ENCODE peak calls at places on chromosome 18, in seven cellular contexts. One of them, this sample, is unnamed. For H3K4me1, the result is how much of the 10 kb centered on the place peaks cover.

GRCh38 chr18:62571648-62572047 is 48.8 kb downstream of the ZCCHC2 start:
- DNase-seq in fibroblast of lung: no peak
- DNase-seq in Caco-2: no peak
- DNase-seq in esophagus squamous epithelium: no peak
- DNase-seq in A549: no peak
- DNase-seq in heart right ventricle: no peak
- DNase-seq in MM.1S: no peak
- DNase-seq in this sample: no peak

GRCh38 chr18:69677595-69677994 is 270.1 kb downstream of the CD226 start:
- DNase-seq in esophagus squamous epithelium: no peak
- DNase-seq in Caco-2: no peak
- DNase-seq in A549: no peak
- DNase-seq in heart right ventricle: no peak
- DNase-seq in MM.1S: no peak
- DNase-seq in fibroblast of lung: no peak
- DNase-seq in this sample: no peak

GRCh38 chr18:10707294-10707693 is 181.5 kb downstream of the NAPG start:
- DNase-seq in Caco-2: no peak
- DNase-seq in MM.1S: no peak
- DNase-seq in esophagus squamous epithelium: no peak
- DNase-seq in heart right ventricle: no peak
- DNase-seq in fibroblast of lung: no peak
- DNase-seq in A549: no peak
- DNase-seq in this sample: no peak

GRCh38 chr18:43651067-43651466 is 373.8 kb upstream of the SYT4 start:
- DNase-seq in fibroblast of lung: no peak
- DNase-seq in Caco-2: no peak
- DNase-seq in A549: no peak
- DNase-seq in esophagus squamous epithelium: no peak
- DNase-seq in heart right ventricle: no peak
- DNase-seq in MM.1S: no peak
- DNase-seq in this sample: no peak

GRCh38 chr18:49730951-49731391 is 82.4 kb downstream of the ACAA2 start:
- DNase-seq in Caco-2: peak
- DNase-seq in esophagus squamous epithelium: no peak
- DNase-seq in MM.1S: no peak
- DNase-seq in heart right ventricle: no peak
- DNase-seq in fibroblast of lung: no peak
- DNase-seq in A549: no peak
- DNase-seq in this sample: no peak

GRCh38 chr18:79047556-79048244 is 21.5 kb upstream of the ATP9B start:
- DNase-seq in heart right ventricle: no peak
- DNase-seq in A549: no peak
- DNase-seq in Caco-2: no peak
- DNase-seq in esophagus squamous epithelium: no peak
- DNase-seq in MM.1S: no peak
- DNase-seq in fibroblast of lung: no peak
- DNase-seq in this sample: no peak

GRCh38 chr18:48792611-48793368 is 158.0 kb downstream of the SMAD7 start:
- DNase-seq in A549: no peak
- DNase-seq in Caco-2: no peak
- DNase-seq in fibroblast of lung: no peak
- DNase-seq in heart right ventricle: no peak
- DNase-seq in MM.1S: no peak
- DNase-seq in esophagus squamous epithelium: no peak
- DNase-seq in this sample: no peak

GRCh38 chr18:49638209-49638785 is 76.4 kb downstream of the LIPG start:
- DNase-seq in A549: no peak
- DNase-seq in Caco-2: no peak
- DNase-seq in MM.1S: no peak
- DNase-seq in fibroblast of lung: no peak
- DNase-seq in heart right ventricle: no peak
- DNase-seq in esophagus squamous epithelium: no peak
- DNase-seq in this sample: no peak

GRCh38 chr18:78017869-78018268 is 768.2 kb downstream of the GALR1 start:
- DNase-seq in esophagus squamous epithelium: no peak
- DNase-seq in A549: no peak
- DNase-seq in MM.1S: no peak
- DNase-seq in heart right ventricle: no peak
- DNase-seq in Caco-2: no peak
- DNase-seq in fibroblast of lung: no peak
- DNase-seq in this sample: no peak

GRCh38 chr18:21735452-21736015 is 5.1 kb upstream of the MIB1 start:
- DNase-seq in esophagus squamous epithelium: no peak
- DNase-seq in fibroblast of lung: peak
- DNase-seq in Caco-2: peak
- DNase-seq in MM.1S: peak
- DNase-seq in A549: no peak
- DNase-seq in heart right ventricle: peak
- DNase-seq in this sample: peak

GRCh38 chr18:28127228-28127627 is 49.7 kb downstream of the CDH2 start:
- DNase-seq in esophagus squamous epithelium: no peak
- DNase-seq in MM.1S: no peak
- DNase-seq in Caco-2: no peak
- DNase-seq in heart right ventricle: peak
- DNase-seq in A549: no peak
- DNase-seq in fibroblast of lung: no peak
- DNase-seq in this sample: no peak

GRCh38 chr18:13613591-13614317 is 112.6 kb downstream of the FAM210A start:
- DNase-seq in fibroblast of lung: no peak
- DNase-seq in A549: no peak
- DNase-seq in Caco-2: no peak
- DNase-seq in MM.1S: peak
- DNase-seq in esophagus squamous epithelium: no peak
- DNase-seq in heart right ventricle: no peak
- DNase-seq in this sample: peak
- H3K4me3 ChIP-seq in fibroblast of lung: no peak
- H3K4me3 ChIP-seq in A549: no peak
- H3K4me3 ChIP-seq in Caco-2: no peak
- H3K4me3 ChIP-seq in MM.1S: peak
- H3K4me3 ChIP-seq in esophagus squamous epithelium: no peak
- H3K4me3 ChIP-seq in heart right ventricle: no peak
- H3K4me3 ChIP-seq in this sample: no peak

GRCh38 chr18:76689646-76690264 is 132.6 kb upstream of the ZNF236 start:
- DNase-seq in A549: no peak
- DNase-seq in esophagus squamous epithelium: no peak
- DNase-seq in fibroblast of lung: no peak
- DNase-seq in MM.1S: no peak
- DNase-seq in heart right ventricle: no peak
- DNase-seq in Caco-2: no peak
- DNase-seq in this sample: no peak
- TF ChIP-seq CTCF in A549: no peak
- TF ChIP-seq CTCF in esophagus squamous epithelium: no peak
- TF ChIP-seq CTCF in fibroblast of lung: no peak
- TF ChIP-seq CTCF in MM.1S: no peak
- TF ChIP-seq CTCF in heart right ventricle: no peak
- TF ChIP-seq CTCF in Caco-2: no peak
- TF ChIP-seq CTCF in this sample: no peak

DNA sequence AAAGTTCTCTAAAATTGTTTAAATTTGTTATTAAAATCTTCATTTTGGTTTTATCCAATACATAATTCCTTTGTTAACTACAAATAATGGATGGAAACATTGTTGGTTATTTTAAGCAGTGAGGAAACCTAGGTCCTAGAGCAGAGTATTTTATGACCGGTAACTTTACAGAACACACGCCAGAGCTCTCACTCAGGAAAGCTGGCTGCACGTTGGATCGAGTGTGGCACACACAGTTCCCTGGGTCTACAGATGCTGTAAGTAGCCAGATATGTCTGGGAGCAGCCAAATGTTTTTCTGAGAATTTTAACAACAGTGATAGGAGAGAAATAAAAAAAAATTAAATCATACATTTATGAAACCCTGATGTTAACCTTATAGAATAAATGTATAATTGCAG is 264.4 kb downstream of the ZNF407 start:
- DNase-seq in Caco-2: no peak
- DNase-seq in fibroblast of lung: no peak
- DNase-seq in MM.1S: no peak
- DNase-seq in heart right ventricle: peak
- DNase-seq in esophagus squamous epithelium: no peak
- DNase-seq in A549: no peak
- DNase-seq in this sample: no peak
- H3K4me1 ChIP-seq in Caco-2: under half
- H3K4me1 ChIP-seq in fibroblast of lung: under half
- H3K4me1 ChIP-seq in MM.1S: under half
- H3K4me1 ChIP-seq in heart right ventricle: under half
- H3K4me1 ChIP-seq in esophagus squamous epithelium: under half
- H3K4me1 ChIP-seq in A549: under half
- H3K4me1 ChIP-seq in this sample: under half

DNA sequence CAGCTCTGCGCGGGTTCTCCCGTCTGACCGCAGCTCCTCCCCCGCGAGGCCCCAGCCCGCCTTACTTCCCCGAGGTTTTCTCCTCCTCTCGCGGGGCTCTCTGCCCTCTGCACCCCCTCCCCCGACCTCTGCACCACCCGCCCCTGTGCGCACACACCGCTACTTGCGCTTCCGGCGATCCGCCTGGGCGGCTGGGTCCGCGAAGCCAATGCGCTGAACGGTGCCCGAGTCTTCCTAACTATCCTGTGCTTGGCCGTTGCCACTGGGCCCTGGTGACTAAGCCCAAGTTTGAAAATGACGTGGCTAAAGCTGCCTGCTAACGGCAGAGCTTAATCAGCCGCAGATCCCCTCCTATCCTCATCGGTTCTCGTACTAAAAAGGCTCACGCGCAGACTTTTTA is 6.2 kb downstream of the ONECUT2 start:
- DNase-seq in Caco-2: no peak
- DNase-seq in esophagus squamous epithelium: no peak
- DNase-seq in MM.1S: no peak
- DNase-seq in heart right ventricle: no peak
- DNase-seq in fibroblast of lung: peak
- DNase-seq in A549: no peak
- DNase-seq in this sample: no peak
- H3K4me3 ChIP-seq in Caco-2: no peak
- H3K4me3 ChIP-seq in esophagus squamous epithelium: no peak
- H3K4me3 ChIP-seq in MM.1S: peak
- H3K4me3 ChIP-seq in heart right ventricle: no peak
- H3K4me3 ChIP-seq in fibroblast of lung: no peak
- H3K4me3 ChIP-seq in A549: no peak
- H3K4me3 ChIP-seq in this sample: no peak

This sample was measured in mucosa of descending colon.